ENCODE peak calls at places on chromosomes 3 and 15, in ten cellular contexts. B is tibial nerve, J is Peyer's patch, W is neuronal stem cell, U is hepatocyte, I is HL-60, E is heart right ventricle, M is prostate gland, H is caudate nucleus, T is dorsolateral prefrontal cortex. S is an unnamed sample.

GRCh38 chr3:4416427-4416826 is 50.6 kb downstream of the SUMF1 start:
- DNase-seq in U (no peak), B (no peak), W (no peak), H (no peak), T (no peak), I (no peak), J (no peak), M (no peak), E (no peak), S (no peak)

GRCh38 chr15:90086868-90087268 is 15.4 kb downstream of the IDH2 start:
- DNase-seq in B (peak), M (no peak), U (no peak), W (no peak), J (peak), I (no peak), H (no peak), E (no peak), T (no peak), S (peak)

GRCh38 chr3:10322355-10322715 is 1.4 kb upstream of the SEC13 start:
- DNase-seq in J (no peak), B (no peak), I (no peak), H (no peak), U (no peak), W (no peak), T (no peak), M (no peak), E (no peak), S (no peak)

GRCh38 chr3:194930439-194931204 is 244.9 kb downstream of the FAM43A start:
- DNase-seq in W (no peak), H (no peak), T (no peak), J (no peak), B (peak), U (no peak), I (peak), M (no peak), E (peak), S (peak)

GRCh38 chr15:98853161-98853560 is 154.4 kb downstream of the PGPEP1L start:
- DNase-seq in U (peak), M (peak), B (peak), J (peak), W (peak), E (peak), T (peak), I (peak), H (peak), S (peak)

GRCh38 chr3:105367063-105367405 is 325 bp downstream of the ALCAM start:
- DNase-seq in B (no peak), H (no peak), M (peak), W (no peak), T (peak), J (peak), I (no peak), U (peak), E (no peak), S (no peak)

GRCh38 chr3:66797916-66798560 is 200.1 kb upstream of the KBTBD8 start:
- DNase-seq in H (peak), I (no peak), U (peak), W (peak), J (peak), B (peak), T (peak), E (peak), M (no peak), S (peak)

GRCh38 chr3:55202320-55202719 is 274.5 kb upstream of the LRTM1 start:
- DNase-seq in H (no peak), I (no peak), M (no peak), B (no peak), U (no peak), W (no peak), T (no peak), E (no peak), J (no peak), S (no peak)

GRCh38 chr3:188974856-188975611 is 196.7 kb upstream of the TPRG1 start:
- DNase-seq in M (no peak), W (no peak), T (no peak), I (peak), U (no peak), H (no peak), B (no peak), J (no peak), E (no peak), S (no peak)

GRCh38 chr3:184635774-184636173 is 74.2 kb downstream of the EPHB3 start:
- DNase-seq in B (no peak), E (no peak), J (no peak), H (no peak), W (no peak), T (no peak), I (no peak), U (no peak), M (no peak), S (no peak)

GRCh38 chr3:121654493-121655385 is 6.0 kb downstream of the HCLS1 start:
- DNase-seq in J (no peak), T (no peak), E (no peak), M (no peak), B (no peak), I (no peak), W (no peak), U (no peak), H (no peak), S (no peak)

GRCh38 chr3:46903341-46904302 is 26.1 kb downstream of the PTH1R start:
- DNase-seq in U (no peak), E (no peak), H (no peak), T (no peak), I (no peak), M (no peak), J (no peak), B (no peak), W (no peak), S (no peak)

GRCh38 chr3:52798978-52799476 is 4.4 kb downstream of the ITIH3 start:
- DNase-seq in I (no peak), M (no peak), T (no peak), H (no peak), W (no peak), E (no peak), J (no peak), U (peak), B (no peak), S (no peak)

GRCh38 chr15:67506775-67507747 is 13.9 kb upstream of the C15orf61 start:
- DNase-seq in H (no peak), B (no peak), J (no peak), M (no peak), I (peak), E (no peak), W (no peak), U (no peak), T (no peak), S (no peak)

GRCh38 chr3:172042136-172042535 is 2.8 kb downstream of the FNDC3B start:
- DNase-seq in U (no peak), B (no peak), W (no peak), E (no peak), H (no peak), M (no peak), T (no peak), J (no peak), I (no peak), S (no peak)

GRCh38 chr3:5692446-5692845 is 504.9 kb downstream of the EDEM1 start:
- DNase-seq in I (no peak), B (no peak), U (no peak), T (no peak), J (no peak), E (no peak), H (no peak), M (no peak), W (no peak), S (no peak)

GRCh38 chr3:12993623-12994356 is 79.4 kb downstream of the IQSEC1 start:
- DNase-seq in M (no peak), W (no peak), E (no peak), T (no peak), H (no peak), B (no peak), U (peak), J (no peak), I (no peak), S (peak)

GRCh38 chr15:70066422-70066821 is 31.3 kb downstream of the TLE3 start:
- DNase-seq in T (no peak), J (no peak), I (no peak), W (no peak), B (no peak), M (no peak), E (no peak), U (no peak), H (no peak), S (no peak)

GRCh38 chr15:75872400-75872990 is 29.2 kb downstream of the UBE2Q2 start:
- DNase-seq in E (no peak), B (no peak), M (no peak), U (no peak), H (no peak), J (no peak), T (no peak), W (no peak), I (no peak), S (no peak)

GRCh38 chr3:138348950-138349739 is 766 bp downstream of the MRAS start:
- DNase-seq in T (no peak), I (no peak), W (no peak), U (peak), B (no peak), H (no peak), M (no peak), J (no peak), E (no peak), S (peak)

GRCh38 chr3:2765002-2765579 is 345.1 kb downstream of the IL5RA start:
- DNase-seq in U (peak), T (no peak), B (no peak), I (no peak), J (no peak), W (no peak), E (no peak), M (no peak), H (no peak), S (no peak)

GRCh38 chr15:91538782-91539181 is 314.7 kb upstream of the SLCO3A1 start:
- DNase-seq in J (no peak), U (no peak), B (no peak), M (no peak), T (no peak), H (no peak), I (no peak), E (no peak), W (no peak), S (no peak)

GRCh38 chr15:52528465-52529288 is at the start of gene MYO5A:
- DNase-seq in T (peak), J (peak), I (peak), W (peak), B (peak), U (peak), E (peak), M (peak), H (peak), S (peak)

GRCh38 chr3:143083781-143084180 is 35.8 kb upstream of the CHST2 start:
- DNase-seq in H (no peak), T (no peak), U (no peak), W (no peak), E (no peak), J (no peak), B (no peak), I (no peak), M (no peak), S (no peak)

GRCh38 chr3:194300392-194300758 is 50.8 kb downstream of the CPN2 start:
- DNase-seq in M (peak), B (peak), E (peak), H (peak), I (no peak), J (peak), U (peak), W (no peak), T (no peak), S (peak)

GRCh38 chr3:188956839-188957489 is 214.8 kb upstream of the TPRG1 start:
- DNase-seq in I (peak), J (no peak), T (no peak), B (peak), E (peak), W (peak), H (no peak), M (peak), U (peak), S (no peak)

GRCh38 chr15:69700380-69700779 is 247.8 kb downstream of the RPLP1 start:
- DNase-seq in J (no peak), T (no peak), B (no peak), E (no peak), U (no peak), H (no peak), M (no peak), I (no peak), W (no peak), S (no peak)

GRCh38 chr15:38896652-38897051 is 332.0 kb upstream of the RASGRP1 start:
- DNase-seq in J (no peak), M (no peak), I (no peak), E (no peak), T (no peak), U (no peak), W (no peak), H (no peak), B (no peak), S (no peak)
- H3K27ac ChIP-seq in J (no peak), M (no peak), I (no peak), E (no peak), T (no peak), U (no peak), W (no peak), H (no peak), B (no peak), S (no peak)

GRCh38 chr15:59817834-59818233 is 128.7 kb upstream of the BNIP2 start:
- DNase-seq in T (no peak), E (no peak), B (no peak), J (no peak), H (no peak), W (no peak), M (no peak), I (no peak), U (no peak), S (no peak)

GRCh38 chr15:59814409-59814808 is 125.3 kb upstream of the BNIP2 start:
- DNase-seq in B (no peak), W (no peak), M (no peak), U (no peak), J (no peak), E (no peak), H (no peak), T (no peak), I (no peak), S (no peak)

GRCh38 chr15:59819047-59819446 is 129.9 kb upstream of the BNIP2 start:
- DNase-seq in E (no peak), T (no peak), M (no peak), I (no peak), H (no peak), B (no peak), W (no peak), U (no peak), J (no peak), S (no peak)
- H3K27ac ChIP-seq in E (no peak), T (no peak), M (no peak), I (no peak), H (no peak), B (no peak), W (no peak), U (no peak), J (no peak), S (no peak)

GRCh38 chr3:106824856-106825255 is 552.4 kb upstream of the CCDC54 start:
- DNase-seq in H (no peak), W (no peak), M (no peak), J (no peak), B (no peak), T (no peak), U (peak), E (no peak), I (no peak), S (peak)
- H3K27ac ChIP-seq in H (no peak), W (no peak), M (no peak), J (no peak), B (no peak), T (no peak), U (no peak), E (no peak), I (no peak), S (no peak)

DNA sequence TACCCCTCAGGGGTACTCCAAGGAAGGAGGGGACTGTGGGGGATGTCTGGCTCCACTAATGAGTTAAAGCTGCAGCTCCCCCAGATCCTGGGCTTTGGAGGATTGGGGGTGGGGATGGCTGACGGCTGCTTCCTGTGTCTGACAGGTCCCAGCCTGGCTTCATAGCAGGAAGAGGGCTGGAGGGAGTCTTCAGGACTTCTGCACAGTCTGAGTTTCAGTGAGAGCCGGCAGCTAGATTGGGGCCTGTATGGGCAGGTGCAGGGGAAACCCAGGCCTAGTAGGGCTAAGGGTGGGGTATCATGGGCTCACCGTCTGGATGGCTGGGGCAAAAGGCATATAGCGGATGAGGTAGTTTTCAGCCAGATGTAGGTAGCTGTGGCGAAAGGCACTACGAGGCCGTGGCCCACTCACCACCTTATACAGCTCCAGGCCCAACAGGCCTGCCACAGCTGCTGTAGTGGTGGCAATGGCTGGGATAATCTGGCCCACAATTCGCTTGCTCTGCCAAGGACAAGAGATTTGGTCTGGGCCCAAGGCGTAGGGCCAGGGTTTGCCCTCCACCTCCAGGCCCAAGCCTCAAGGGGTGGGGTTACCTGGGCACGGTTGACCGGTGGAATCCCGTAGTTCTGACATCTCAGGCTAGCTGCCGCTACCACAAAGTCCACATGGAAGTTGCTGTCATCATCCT is 4.5 kb downstream of the INKA1 start:
- DNase-seq in T (no peak), E (peak), H (no peak), M (no peak), W (no peak), U (peak), I (no peak), B (no peak), J (no peak), S (no peak)
- H3K27ac ChIP-seq in T (peak), E (peak), H (peak), M (peak), W (no peak), U (peak), I (peak), B (peak), J (peak), S (no peak)

DNA sequence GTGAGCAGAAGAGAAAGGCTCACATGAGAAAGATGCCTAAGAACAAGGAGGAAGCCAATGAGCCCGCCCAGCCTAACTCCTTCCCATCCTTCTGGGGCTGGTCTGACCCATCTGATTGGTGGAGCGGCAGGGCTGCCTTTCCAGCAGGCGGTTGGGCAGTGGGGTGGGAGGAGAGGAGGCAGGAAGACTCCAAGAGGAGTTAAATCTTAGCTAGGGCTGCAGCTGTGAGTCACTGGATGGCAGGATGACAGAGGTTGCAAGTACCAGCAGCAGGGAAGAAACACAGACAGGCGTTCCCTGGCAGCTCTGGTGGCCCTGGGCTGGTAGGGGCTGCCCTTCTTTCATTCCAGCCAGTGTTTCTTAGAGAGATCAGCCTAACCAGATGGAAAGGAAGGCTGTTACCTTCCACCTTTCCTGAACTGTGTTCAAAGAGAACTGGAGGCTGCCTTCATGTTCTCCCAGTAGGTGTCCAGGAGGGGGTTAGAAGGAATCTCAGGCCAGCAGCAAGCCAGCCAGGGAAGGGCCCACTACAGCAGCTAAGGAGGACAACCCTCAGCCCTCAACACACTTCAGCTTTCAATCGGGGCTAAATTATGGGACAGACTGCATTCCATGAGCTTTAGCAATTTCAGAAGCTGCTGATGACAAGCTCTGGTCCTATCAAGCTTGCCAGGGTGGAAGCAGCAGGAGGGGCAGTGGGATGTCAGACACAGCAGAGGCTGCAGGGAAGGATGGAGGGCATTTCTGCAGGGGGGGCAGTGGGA is 50.3 kb downstream of the CHSY1 start:
- DNase-seq in H (peak), T (peak), U (peak), B (peak), E (peak), J (peak), M (peak), I (peak), W (peak), S (peak)
- H3K27ac ChIP-seq in H (no peak), T (peak), U (peak), B (peak), E (peak), J (peak), M (peak), I (peak), W (peak), S (peak)

GRCh38 chr15:45386974-45387373 is 8.6 kb upstream of the GATM start:
- DNase-seq in H (no peak), T (no peak), W (no peak), I (no peak), E (no peak), U (no peak), B (no peak), J (no peak), M (no peak), S (no peak)

GRCh38 chr15:45384700-45385099 is 6.4 kb upstream of the GATM start:
- DNase-seq in E (no peak), H (no peak), B (no peak), J (no peak), W (no peak), T (no peak), I (no peak), U (no peak), M (no peak), S (no peak)

GRCh38 chr15:45386420-45386819 is 8.1 kb upstream of the GATM start:
- DNase-seq in U (peak), I (no peak), M (peak), E (peak), T (peak), H (no peak), W (no peak), J (peak), B (no peak), S (no peak)

GRCh38 chr15:45387379-45388007 is 9.1 kb upstream of the GATM start:
- DNase-seq in I (no peak), H (no peak), T (no peak), M (peak), E (no peak), U (peak), W (no peak), J (no peak), B (no peak), S (no peak)

DNA sequence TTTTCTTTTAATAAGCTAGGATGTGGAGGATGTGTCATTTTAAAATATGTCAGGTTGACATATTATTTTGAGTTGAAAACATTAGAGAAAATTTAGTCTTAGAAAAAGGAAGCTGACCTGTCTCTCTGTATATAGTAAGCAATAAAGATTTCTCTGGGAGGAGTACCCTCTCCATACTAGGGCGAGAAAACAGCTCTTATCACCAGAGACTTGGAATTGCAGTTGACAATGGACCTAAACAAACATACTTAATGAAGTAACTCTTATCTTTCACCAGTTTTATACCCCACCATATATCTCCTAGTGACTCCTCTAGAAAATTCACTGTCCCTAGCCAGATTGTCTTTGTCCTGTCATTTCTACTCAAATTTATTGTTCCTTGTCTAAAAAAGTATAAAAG is 7.2 kb upstream of the GATM start:
- DNase-seq in U (no peak), J (no peak), M (no peak), B (no peak), I (no peak), W (no peak), E (no peak), H (no peak), T (no peak), S (no peak)
- H3K27ac ChIP-seq in U (no peak), J (no peak), M (no peak), B (peak), I (no peak), W (no peak), E (peak), H (no peak), T (peak), S (no peak)